ENCODE peak calls at places on chromosomes 3 and 15, in ten cellular contexts. One of them, this sample, is unnamed.

GRCh38 chr15:71096676-71097075 is 18.6 kb upstream of the THSD4 start:
- DNase-seq in lower leg skin: no peak
- DNase-seq in AG04449: no peak
- DNase-seq in astrocyte: peak; percentile 37
- DNase-seq in glutamatergic neuron: no peak
- DNase-seq in CD8-positive, alpha-beta T cell: no peak
- DNase-seq in Caco-2: no peak
- DNase-seq in fibroblast of lung: no peak
- DNase-seq in BJ: no peak
- DNase-seq in sigmoid colon: no peak
- DNase-seq in this sample: no peak

GRCh38 chr3:8617921-8618320 is 26.7 kb downstream of the SSUH2 start:
- DNase-seq in lower leg skin: no peak
- DNase-seq in AG04449: no peak
- DNase-seq in astrocyte: no peak
- DNase-seq in glutamatergic neuron: no peak
- DNase-seq in CD8-positive, alpha-beta T cell: no peak
- DNase-seq in Caco-2: no peak
- DNase-seq in fibroblast of lung: no peak
- DNase-seq in BJ: no peak
- DNase-seq in sigmoid colon: peak; percentile 43
- DNase-seq in this sample: no peak

GRCh38 chr3:76131396-76132153 is 346.2 kb upstream of the ZNF717 start:
- DNase-seq in lower leg skin: no peak
- DNase-seq in AG04449: no peak
- DNase-seq in astrocyte: peak; percentile 35
- DNase-seq in glutamatergic neuron: no peak
- DNase-seq in CD8-positive, alpha-beta T cell: no peak
- DNase-seq in Caco-2: no peak
- DNase-seq in fibroblast of lung: peak; percentile 58
- DNase-seq in BJ: no peak
- DNase-seq in sigmoid colon: no peak
- DNase-seq in this sample: no peak

GRCh38 chr3:166248784-166249183 is 411.6 kb upstream of the BCHE start:
- DNase-seq in lower leg skin: no peak
- DNase-seq in AG04449: no peak
- DNase-seq in astrocyte: no peak
- DNase-seq in glutamatergic neuron: no peak
- DNase-seq in CD8-positive, alpha-beta T cell: no peak
- DNase-seq in Caco-2: no peak
- DNase-seq in fibroblast of lung: no peak
- DNase-seq in BJ: no peak
- DNase-seq in sigmoid colon: no peak
- DNase-seq in this sample: no peak

GRCh38 chr3:158801200-158801599 is 654 bp upstream of the MFSD1 start:
- DNase-seq in lower leg skin: no peak
- DNase-seq in AG04449: no peak
- DNase-seq in astrocyte: no peak
- DNase-seq in glutamatergic neuron: no peak
- DNase-seq in CD8-positive, alpha-beta T cell: no peak
- DNase-seq in Caco-2: no peak
- DNase-seq in fibroblast of lung: peak; percentile 20
- DNase-seq in BJ: no peak
- DNase-seq in sigmoid colon: peak; percentile 58
- DNase-seq in this sample: no peak

GRCh38 chr15:68364028-68364659 is 67.8 kb downstream of the ITGA11 start:
- DNase-seq in lower leg skin: peak; percentile 88
- DNase-seq in AG04449: no peak
- DNase-seq in astrocyte: no peak
- DNase-seq in glutamatergic neuron: no peak
- DNase-seq in CD8-positive, alpha-beta T cell: no peak
- DNase-seq in Caco-2: no peak
- DNase-seq in fibroblast of lung: peak; percentile 24
- DNase-seq in BJ: no peak
- DNase-seq in sigmoid colon: no peak
- DNase-seq in this sample: no peak

GRCh38 chr3:63387568-63387967 is 109.5 kb downstream of the SYNPR start:
- DNase-seq in lower leg skin: no peak
- DNase-seq in AG04449: no peak
- DNase-seq in astrocyte: peak; percentile 83
- DNase-seq in glutamatergic neuron: no peak
- DNase-seq in CD8-positive, alpha-beta T cell: no peak
- DNase-seq in Caco-2: no peak
- DNase-seq in fibroblast of lung: peak; percentile 7
- DNase-seq in BJ: no peak
- DNase-seq in sigmoid colon: no peak
- DNase-seq in this sample: no peak

GRCh38 chr3:114509756-114510155 is 215.9 kb downstream of the TIGIT start:
- DNase-seq in lower leg skin: no peak
- DNase-seq in AG04449: no peak
- DNase-seq in astrocyte: no peak
- DNase-seq in glutamatergic neuron: no peak
- DNase-seq in CD8-positive, alpha-beta T cell: no peak
- DNase-seq in Caco-2: no peak
- DNase-seq in fibroblast of lung: no peak
- DNase-seq in BJ: no peak
- DNase-seq in sigmoid colon: no peak
- DNase-seq in this sample: no peak

GRCh38 chr15:77031376-77032050 is 36.6 kb downstream of the PSTPIP1 start:
- DNase-seq in lower leg skin: peak; percentile 80
- DNase-seq in AG04449: no peak
- DNase-seq in astrocyte: no peak
- DNase-seq in glutamatergic neuron: peak; percentile 66
- DNase-seq in CD8-positive, alpha-beta T cell: peak; percentile 64
- DNase-seq in Caco-2: peak; percentile 26
- DNase-seq in fibroblast of lung: no peak
- DNase-seq in BJ: no peak
- DNase-seq in sigmoid colon: peak; percentile 59
- DNase-seq in this sample: peak; percentile 78
- TF ChIP-seq CTCF in lower leg skin: no peak
- TF ChIP-seq CTCF in AG04449: no peak
- TF ChIP-seq CTCF in astrocyte: no peak
- TF ChIP-seq CTCF in glutamatergic neuron: peak; percentile 11
- TF ChIP-seq CTCF in CD8-positive, alpha-beta T cell: peak; percentile 17
- TF ChIP-seq CTCF in Caco-2: no peak
- TF ChIP-seq CTCF in fibroblast of lung: no peak
- TF ChIP-seq CTCF in BJ: no peak
- TF ChIP-seq CTCF in sigmoid colon: no peak
- TF ChIP-seq CTCF in this sample: no peak

GRCh38 chr3:128503164-128503651 is 10.2 kb upstream of the GATA2 start:
- DNase-seq in lower leg skin: peak; percentile 79
- DNase-seq in AG04449: no peak
- DNase-seq in astrocyte: no peak
- DNase-seq in glutamatergic neuron: peak; percentile 13
- DNase-seq in CD8-positive, alpha-beta T cell: no peak
- DNase-seq in Caco-2: no peak
- DNase-seq in fibroblast of lung: no peak
- DNase-seq in BJ: no peak
- DNase-seq in sigmoid colon: no peak
- DNase-seq in this sample: no peak
- TF ChIP-seq CTCF in lower leg skin: no peak
- TF ChIP-seq CTCF in AG04449: peak; percentile 20
- TF ChIP-seq CTCF in astrocyte: no peak
- TF ChIP-seq CTCF in glutamatergic neuron: no peak
- TF ChIP-seq CTCF in CD8-positive, alpha-beta T cell: no peak
- TF ChIP-seq CTCF in Caco-2: no peak
- TF ChIP-seq CTCF in fibroblast of lung: peak; percentile 15
- TF ChIP-seq CTCF in BJ: peak; percentile 12
- TF ChIP-seq CTCF in sigmoid colon: no peak
- TF ChIP-seq CTCF in this sample: peak; percentile 55

GRCh38 chr3:98824256-98824655 is 61.1 kb downstream of the ST3GAL6 start:
- DNase-seq in lower leg skin: no peak
- DNase-seq in AG04449: no peak
- DNase-seq in astrocyte: no peak
- DNase-seq in glutamatergic neuron: no peak
- DNase-seq in CD8-positive, alpha-beta T cell: no peak
- DNase-seq in Caco-2: no peak
- DNase-seq in fibroblast of lung: peak; percentile 62
- DNase-seq in BJ: no peak
- DNase-seq in sigmoid colon: no peak
- DNase-seq in this sample: no peak
- TF ChIP-seq CTCF in lower leg skin: no peak
- TF ChIP-seq CTCF in AG04449: no peak
- TF ChIP-seq CTCF in astrocyte: no peak
- TF ChIP-seq CTCF in glutamatergic neuron: no peak
- TF ChIP-seq CTCF in CD8-positive, alpha-beta T cell: no peak
- TF ChIP-seq CTCF in Caco-2: peak; percentile 19
- TF ChIP-seq CTCF in fibroblast of lung: peak; percentile 25
- TF ChIP-seq CTCF in BJ: peak; percentile 17
- TF ChIP-seq CTCF in sigmoid colon: no peak
- TF ChIP-seq CTCF in this sample: peak; percentile 34

DNA sequence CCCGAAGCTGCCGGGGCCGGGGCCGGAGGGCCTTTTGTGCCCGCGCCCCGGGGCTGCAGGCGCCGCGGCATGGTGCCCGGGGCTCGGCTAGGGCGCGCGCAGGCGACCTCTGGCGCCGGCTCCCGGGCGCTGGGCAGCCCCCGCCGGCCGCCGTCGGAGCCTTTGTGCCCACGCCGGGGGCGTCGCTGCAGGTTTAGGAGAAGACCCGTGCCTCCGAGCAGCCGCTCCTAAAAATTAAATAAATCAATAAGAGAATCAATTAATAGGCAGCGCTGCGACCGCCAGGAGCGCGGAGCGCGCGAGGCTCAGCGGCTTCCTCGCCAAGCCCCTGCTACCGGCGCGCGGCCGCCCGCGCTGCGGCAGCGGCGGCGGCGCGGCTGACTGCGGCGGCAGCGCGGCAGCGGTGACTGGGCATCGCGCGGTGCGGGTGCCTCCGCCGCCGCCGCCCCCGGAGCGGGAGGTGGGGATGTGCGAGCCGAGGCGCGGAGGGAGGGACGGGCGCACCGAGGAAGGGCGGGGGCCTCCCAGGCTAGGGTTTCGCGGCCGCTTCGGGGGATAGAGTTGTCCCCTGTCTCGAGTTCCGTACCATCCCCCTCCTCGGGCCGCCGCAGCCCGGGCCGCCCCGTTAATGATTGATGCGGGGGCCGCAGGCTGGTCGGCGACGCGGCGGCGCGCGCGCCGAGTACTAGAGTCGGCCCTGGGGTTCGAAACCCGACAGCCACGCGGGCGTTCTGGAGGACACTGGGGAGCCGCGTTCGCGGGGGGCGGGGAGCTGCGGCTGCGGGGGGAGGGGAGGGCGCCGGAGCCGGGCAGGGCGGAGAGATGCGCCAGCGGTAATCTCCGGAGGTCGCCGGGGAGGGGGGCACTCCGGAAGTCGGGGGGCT is at the start of gene PAQR9:
- DNase-seq in lower leg skin: no peak
- DNase-seq in AG04449: no peak
- DNase-seq in astrocyte: peak; percentile 14
- DNase-seq in glutamatergic neuron: peak; percentile 75
- DNase-seq in CD8-positive, alpha-beta T cell: no peak
- DNase-seq in Caco-2: no peak
- DNase-seq in fibroblast of lung: no peak
- DNase-seq in BJ: no peak
- DNase-seq in sigmoid colon: no peak
- DNase-seq in this sample: no peak
- TF ChIP-seq CTCF in lower leg skin: no peak
- TF ChIP-seq CTCF in AG04449: no peak
- TF ChIP-seq CTCF in astrocyte: no peak
- TF ChIP-seq CTCF in glutamatergic neuron: no peak
- TF ChIP-seq CTCF in CD8-positive, alpha-beta T cell: no peak
- TF ChIP-seq CTCF in Caco-2: no peak
- TF ChIP-seq CTCF in fibroblast of lung: no peak
- TF ChIP-seq CTCF in BJ: no peak
- TF ChIP-seq CTCF in sigmoid colon: no peak
- TF ChIP-seq CTCF in this sample: peak; percentile 18

DNA sequence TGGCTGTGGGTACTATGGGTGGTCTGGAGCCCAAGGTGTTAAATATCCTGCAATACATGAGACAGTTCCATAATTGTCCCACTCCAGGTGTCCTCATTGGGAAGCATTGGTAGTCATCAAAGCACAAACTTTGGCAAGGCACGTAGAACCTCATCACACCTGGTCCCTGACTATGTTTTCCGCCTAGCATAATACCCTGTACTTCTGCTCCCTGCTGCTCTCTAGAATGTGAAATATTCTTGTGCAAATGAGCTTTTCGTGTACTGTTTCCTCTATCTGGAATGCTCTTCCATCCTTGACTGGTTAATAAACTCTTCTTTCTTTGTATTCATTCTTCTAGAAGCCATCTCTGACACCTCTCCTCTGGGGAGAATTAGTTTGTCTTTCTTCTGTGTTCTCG is 103.2 kb downstream of the EBLN2 start:
- DNase-seq in lower leg skin: no peak
- DNase-seq in AG04449: no peak
- DNase-seq in astrocyte: no peak
- DNase-seq in glutamatergic neuron: no peak
- DNase-seq in CD8-positive, alpha-beta T cell: no peak
- DNase-seq in Caco-2: no peak
- DNase-seq in fibroblast of lung: no peak
- DNase-seq in BJ: no peak
- DNase-seq in sigmoid colon: no peak
- DNase-seq in this sample: no peak
- TF ChIP-seq CTCF in lower leg skin: no peak
- TF ChIP-seq CTCF in AG04449: no peak
- TF ChIP-seq CTCF in astrocyte: no peak
- TF ChIP-seq CTCF in glutamatergic neuron: no peak
- TF ChIP-seq CTCF in CD8-positive, alpha-beta T cell: no peak
- TF ChIP-seq CTCF in Caco-2: no peak
- TF ChIP-seq CTCF in fibroblast of lung: no peak
- TF ChIP-seq CTCF in BJ: no peak
- TF ChIP-seq CTCF in sigmoid colon: no peak
- TF ChIP-seq CTCF in this sample: no peak

This sample was measured in chondrocyte.